ENCODE peak calls at places on chromosomes 12 and 14, in five cellular contexts. B is K562, F is A549, H is HepG2, G is WTC11. S is an unnamed sample.

GRCh38 chr12:76621582-76622024 is 62.0 kb upstream of the OSBPL8 start:
- DNase-seq in F (peak; percentile 68), B (peak; percentile 72), G (peak; percentile 61), H (peak; percentile 93), S (peak; percentile 75)

GRCh38 chr12:100359822-100360221 is 2.9 kb downstream of the SLC17A8 start:
- DNase-seq in F (no peak), B (no peak), H (no peak), G (no peak), S (no peak)

GRCh38 chr14:94646066-94646465 is 33.9 kb downstream of the SERPINA3 start:
- DNase-seq in H (no peak), B (no peak), F (no peak), G (no peak), S (no peak)

GRCh38 chr12:115296613-115297012 is 612.6 kb upstream of the TBX3 start:
- DNase-seq in F (no peak), B (no peak), G (no peak), H (no peak), S (no peak)

GRCh38 chr12:77925536-77926108 is 94.9 kb downstream of the NAV3 start:
- DNase-seq in F (peak; percentile 66), B (peak; percentile 33), H (peak; percentile 78), G (peak; percentile 69), S (peak; percentile 92)

GRCh38 chr14:59215353-59215752 is 26.9 kb downstream of the DAAM1 start:
- DNase-seq in B (no peak), F (no peak), G (no peak), H (peak; percentile 78), S (peak; percentile 22)

GRCh38 chr12:39402922-39403321 is 40.0 kb downstream of the KIF21A start:
- DNase-seq in H (no peak), F (no peak), B (no peak), G (no peak), S (no peak)

GRCh38 chr12:130086248-130086647 is 76.0 kb upstream of the FZD10 start:
- DNase-seq in B (no peak), F (no peak), G (no peak), H (no peak), S (no peak)

GRCh38 chr12:107329569-107330324 is 236.4 kb upstream of the CRY1 start:
- DNase-seq in G (no peak), H (no peak), F (no peak), B (no peak), S (no peak)

GRCh38 chr14:101233016-101233355 is 328.3 kb upstream of the DIO3 start:
- DNase-seq in B (no peak), F (no peak), H (no peak), G (no peak), S (no peak)

GRCh38 chr12:4518106-4518728 is 20.5 kb upstream of the RAD51AP1 start:
- DNase-seq in B (no peak), H (no peak), G (no peak), F (no peak), S (no peak)

GRCh38 chr14:66228267-66228970 is 257.8 kb upstream of the CCDC196 start:
- DNase-seq in G (no peak), F (no peak), B (no peak), H (no peak), S (no peak)

GRCh38 chr12:109109756-109110350 is 6.5 kb upstream of the ACACB start:
- DNase-seq in B (no peak), F (no peak), H (no peak), G (no peak), S (no peak)

GRCh38 chr14:100881211-100882025 is 22.1 kb downstream of the RTL1 start:
- DNase-seq in F (no peak), B (no peak), H (no peak), G (no peak), S (no peak)

GRCh38 chr14:104519721-104520120 is 59.8 kb upstream of the C14orf180 start:
- DNase-seq in F (no peak), B (no peak), G (no peak), H (no peak), S (no peak)

GRCh38 chr12:62724947-62725447 is 210.0 kb downstream of the PPM1H start:
- DNase-seq in B (peak; percentile 29), F (peak; percentile 71), G (peak; percentile 32), H (peak; percentile 6), S (peak; percentile 92)

GRCh38 chr12:12441051-12441807 is 84.4 kb downstream of the BORCS5 start:
- DNase-seq in H (no peak), G (no peak), F (no peak), B (no peak), S (no peak)

GRCh38 chr12:2794261-2794735 is 472 bp upstream of the FKBP4 start:
- DNase-seq in F (no peak), B (no peak), H (no peak), G (no peak), S (no peak)

GRCh38 chr14:61322011-61322798 is 826 bp downstream of the PRKCH start:
- DNase-seq in B (no peak), G (peak; percentile 27), F (peak; percentile 6), H (no peak), S (no peak)

GRCh38 chr14:22478670-22479069 is 110.4 kb downstream of the DAD1 start:
- DNase-seq in B (no peak), H (no peak), F (no peak), G (no peak), S (no peak)

GRCh38 chr12:33724867-33725266 is 285.2 kb upstream of the SYT10 start:
- DNase-seq in G (no peak), H (no peak), F (no peak), B (no peak), S (no peak)

GRCh38 chr14:30834353-30834752 is 40.0 kb upstream of the COCH start:
- DNase-seq in G (no peak), F (no peak), H (no peak), B (no peak), S (no peak)

GRCh38 chr12:82203076-82203475 is 155.1 kb downstream of the CCDC59 start:
- DNase-seq in F (no peak), H (no peak), G (no peak), B (no peak), S (no peak)

GRCh38 chr14:61388976-61389576 is 67.7 kb downstream of the PRKCH start:
- DNase-seq in F (no peak), B (no peak), G (no peak), H (no peak), S (peak; percentile 28)

GRCh38 chr12:98955284-98955683 is 310.2 kb downstream of the APAF1 start:
- DNase-seq in H (peak; percentile 21), G (peak; percentile 36), F (peak; percentile 28), B (peak; percentile 12), S (peak; percentile 21)

GRCh38 chr14:36424478-36425102 is 95.4 kb downstream of the NKX2-1 start:
- DNase-seq in G (no peak), F (no peak), B (no peak), H (no peak), S (no peak)

GRCh38 chr14:71497645-71498086 is 434.6 kb upstream of the RGS6 start:
- DNase-seq in G (no peak), H (no peak), B (no peak), F (no peak), S (peak; percentile 25)

GRCh38 chr14:51333901-51334432 is 93.9 kb downstream of the TMX1 start:
- DNase-seq in H (no peak), G (no peak), B (no peak), F (no peak), S (no peak)

GRCh38 chr12:66014818-66015217 is 115.7 kb downstream of the LLPH start:
- DNase-seq in F (no peak), B (no peak), H (peak; percentile 13), G (no peak), S (no peak)

DNA sequence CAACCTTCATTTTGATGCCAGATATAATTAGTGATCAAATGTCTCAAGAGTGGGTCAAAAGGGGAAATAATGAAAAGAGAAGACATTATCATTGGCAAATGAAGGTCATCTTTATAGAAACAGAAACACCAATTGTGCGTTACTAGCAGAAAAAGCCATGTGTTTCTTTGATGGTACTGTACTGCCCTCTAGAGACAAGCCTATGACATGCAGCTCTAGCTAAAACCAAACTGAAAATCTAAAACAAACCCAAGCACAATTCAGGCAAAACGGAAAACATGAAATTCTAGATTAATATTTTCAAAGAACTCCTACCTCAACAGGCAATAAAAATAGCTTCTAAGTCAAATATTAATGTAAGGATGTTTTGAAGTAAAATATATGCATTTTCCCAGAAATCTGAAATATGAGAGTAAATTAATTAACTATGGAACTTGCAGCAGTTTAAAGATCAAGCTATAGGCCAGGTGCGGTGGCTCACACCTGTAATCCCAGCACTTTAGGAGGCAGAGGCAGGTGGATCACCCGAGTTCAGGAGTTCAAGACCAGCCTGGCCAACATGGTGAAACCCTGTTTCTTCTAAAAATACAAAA is 115.4 kb downstream of the KLHL28 start:
- DNase-seq in F (peak; percentile 21), G (no peak), H (peak; percentile 27), B (peak; percentile 20), S (peak; percentile 38)
- TF ChIP-seq JUN in F (no peak), G (no peak), H (no peak), B (no peak), S (no peak)

GRCh38 chr14:102481791-102482238 is 27.8 kb downstream of the ANKRD9 start:
- DNase-seq in H (peak; percentile 91), F (peak; percentile 44), G (no peak), B (no peak), S (no peak)
- TF ChIP-seq JUN in H (no peak), F (no peak), G (no peak), B (no peak), S (no peak)

GRCh38 chr14:80024417-80024816 is 186.9 kb downstream of the DIO2 start:
- DNase-seq in F (no peak), B (no peak), G (no peak), H (no peak), S (no peak)
- TF ChIP-seq JUN in F (no peak), B (no peak), G (no peak), H (no peak), S (no peak)

DNA sequence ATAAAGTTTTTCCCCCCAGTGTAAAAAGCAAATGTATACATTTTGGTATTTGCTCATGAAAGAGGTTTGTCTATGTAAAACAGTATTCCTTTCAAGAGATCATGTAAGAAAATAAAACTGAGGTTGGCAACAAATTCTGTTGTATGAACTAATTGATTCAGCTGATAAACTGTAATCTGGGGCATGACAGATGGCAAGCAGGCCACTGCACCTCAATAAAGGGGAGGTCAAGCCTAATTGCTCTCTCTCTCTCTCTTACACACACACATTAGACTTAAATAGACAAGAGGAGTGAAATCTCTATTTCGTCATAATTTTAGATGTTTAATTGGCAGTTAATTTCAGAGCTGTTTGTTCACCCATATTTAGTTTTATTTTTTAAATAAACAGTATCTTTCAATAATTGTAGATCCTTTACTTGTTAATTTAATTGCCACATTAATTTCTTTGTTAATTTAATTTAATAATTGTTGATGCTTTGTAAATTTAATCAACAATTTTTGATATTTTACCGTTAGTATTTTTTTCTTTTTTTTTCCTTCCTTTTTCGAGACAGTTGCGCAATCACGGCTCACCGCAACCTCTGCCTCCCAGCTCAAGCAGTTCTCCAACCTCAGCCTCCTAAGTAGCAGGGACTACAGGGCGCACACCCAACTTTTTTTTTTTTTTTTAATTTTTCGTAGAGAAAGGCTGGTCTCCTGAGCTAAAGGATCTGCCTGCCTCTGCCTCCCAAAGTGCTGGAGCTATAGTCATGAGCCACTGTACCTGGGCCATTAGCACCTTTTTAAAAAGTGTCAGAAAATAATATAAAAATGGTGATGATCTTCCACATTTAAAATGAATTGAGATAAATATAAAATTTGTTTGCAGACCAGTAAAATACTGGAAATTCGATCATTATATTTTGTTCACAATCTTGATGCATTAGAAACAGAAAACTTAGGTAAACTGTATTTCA is 577.7 kb downstream of the SLC16A7 start:
- DNase-seq in F (no peak), H (no peak), B (no peak), G (no peak), S (no peak)
- TF ChIP-seq JUN in F (no peak), H (no peak), B (no peak), G (no peak), S (no peak)